ENCODE peak calls at places on chromosome 4, in eight cellular contexts. P is AG09309, E is psoas muscle, X is lower lobe of right lung, O is fibroblast of lung, A is dorsolateral prefrontal cortex, Z is upper lobe of right lung, V is endodermal cell. H is an unnamed sample.

GRCh38 chr4:134027931-134028330 is 173.7 kb downstream of the PABPC4L start:
- DNase-seq in P (no peak), E (no peak), X (no peak), O (peak; percentile 94), A (no peak), Z (no peak), V (no peak), H (no peak)

GRCh38 chr4:122480655-122481487 is 24.3 kb upstream of the IL2 start:
- DNase-seq in P (no peak), E (no peak), X (no peak), O (no peak), A (no peak), Z (no peak), V (no peak), H (no peak)

GRCh38 chr4:86670739-86671138 is 76.6 kb downstream of the PTPN13 start:
- DNase-seq in P (peak; percentile 33), E (no peak), X (no peak), O (peak; percentile 80), A (no peak), Z (no peak), V (no peak), H (no peak)

GRCh38 chr4:163335384-163335783 is 3.0 kb upstream of the NPY1R start:
- DNase-seq in P (no peak), E (no peak), X (no peak), O (no peak), A (no peak), Z (no peak), V (no peak), H (no peak)

GRCh38 chr4:10173754-10174749 is 57.5 kb upstream of the WDR1 start:
- DNase-seq in P (no peak), E (peak; percentile 74), X (peak; percentile 55), O (no peak), A (no peak), Z (peak; percentile 73), V (no peak), H (no peak)

GRCh38 chr4:8866421-8866820 is 5.2 kb downstream of the HMX1 start:
- DNase-seq in P (no peak), E (no peak), X (no peak), O (no peak), A (no peak), Z (no peak), V (peak; percentile 52), H (no peak)

GRCh38 chr4:101795704-101796103 is 5.2 kb downstream of the BANK1 start:
- DNase-seq in P (no peak), E (no peak), X (no peak), O (no peak), A (no peak), Z (no peak), V (no peak), H (no peak)

GRCh38 chr4:112426416-112426815 is 89.6 kb downstream of the NEUROG2 start:
- DNase-seq in P (no peak), E (no peak), X (no peak), O (no peak), A (no peak), Z (no peak), V (no peak), H (no peak)

GRCh38 chr4:69116645-69117321 is 20.5 kb downstream of the UGT2B7 start:
- DNase-seq in P (no peak), E (no peak), X (no peak), O (no peak), A (no peak), Z (no peak), V (no peak), H (no peak)

GRCh38 chr4:15654556-15655222 is 468 bp downstream of the FBXL5 start:
- DNase-seq in P (no peak), E (peak; percentile 68), X (peak; percentile 67), O (peak; percentile 41), A (peak; percentile 69), Z (peak; percentile 82), V (peak; percentile 77), H (peak; percentile 73)

GRCh38 chr4:145887241-145887964 is 51.2 kb downstream of the ZNF827 start:
- DNase-seq in P (peak; percentile 62), E (no peak), X (no peak), O (peak; percentile 77), A (no peak), Z (no peak), V (peak; percentile 64), H (no peak)

GRCh38 chr4:74111990-74112389 is 13.0 kb upstream of the CXCL2 start:
- DNase-seq in P (no peak), E (no peak), X (peak; percentile 55), O (peak; percentile 93), A (peak; percentile 41), Z (peak; percentile 67), V (peak; percentile 70), H (no peak)

GRCh38 chr4:70365479-70365878 is 4.9 kb downstream of the SMR3A start:
- DNase-seq in P (no peak), E (no peak), X (no peak), O (no peak), A (no peak), Z (no peak), V (no peak), H (no peak)

GRCh38 chr4:147778942-147779341 is 47.1 kb downstream of the ARHGAP10 start:
- DNase-seq in P (no peak), E (no peak), X (no peak), O (no peak), A (no peak), Z (no peak), V (no peak), H (no peak)

GRCh38 chr4:148445071-148445902 is 3.1 kb upstream of the NR3C2 start:
- DNase-seq in P (no peak), E (peak; percentile 84), X (peak; percentile 71), O (peak; percentile 10), A (peak; percentile 79), Z (peak; percentile 84), V (peak; percentile 84), H (peak; percentile 74)

GRCh38 chr4:153223935-153224334 is 19.7 kb downstream of the TRIM2 start:
- DNase-seq in P (no peak), E (no peak), X (no peak), O (peak; percentile 77), A (no peak), Z (no peak), V (no peak), H (no peak)

GRCh38 chr4:108219998-108220397 is 51.3 kb upstream of the LEF1 start:
- DNase-seq in P (no peak), E (no peak), X (no peak), O (peak; percentile 18), A (no peak), Z (no peak), V (no peak), H (no peak)

GRCh38 chr4:13876151-13876550 is 248.6 kb upstream of the BOD1L1 start:
- DNase-seq in P (no peak), E (no peak), X (no peak), O (no peak), A (no peak), Z (no peak), V (no peak), H (no peak)

GRCh38 chr4:184833046-184833838 is 7.5 kb upstream of the ACSL1 start:
- DNase-seq in P (no peak), E (no peak), X (no peak), O (no peak), A (no peak), Z (no peak), V (no peak), H (no peak)

GRCh38 chr4:144861471-144861870 is 215.5 kb downstream of the HHIP start:
- DNase-seq in P (no peak), E (no peak), X (no peak), O (no peak), A (no peak), Z (no peak), V (no peak), H (no peak)

GRCh38 chr4:184955116-184955515 is 63.2 kb upstream of the HELT start:
- DNase-seq in P (no peak), E (no peak), X (no peak), O (no peak), A (no peak), Z (no peak), V (no peak), H (no peak)

GRCh38 chr4:127006509-127006908 is 626.2 kb upstream of the INTU start:
- DNase-seq in P (no peak), E (no peak), X (no peak), O (no peak), A (no peak), Z (no peak), V (no peak), H (no peak)

GRCh38 chr4:186203391-186203802 is 12.0 kb downstream of the CYP4V2 start:
- DNase-seq in P (no peak), E (no peak), X (no peak), O (no peak), A (no peak), Z (no peak), V (no peak), H (no peak)

GRCh38 chr4:3254302-3255131 is 5.6 kb downstream of the MSANTD1 start:
- DNase-seq in P (no peak), E (peak; percentile 36), X (no peak), O (no peak), A (peak; percentile 23), Z (peak; percentile 47), V (peak; percentile 34), H (peak; percentile 66)

GRCh38 chr4:14877246-14878220 is 124.7 kb upstream of the CPEB2 start:
- DNase-seq in P (no peak), E (no peak), X (no peak), O (peak; percentile 61), A (no peak), Z (no peak), V (no peak), H (no peak)

GRCh38 chr4:79181190-79181589 is 144.7 kb downstream of the NAA11 start:
- DNase-seq in P (no peak), E (no peak), X (no peak), O (no peak), A (no peak), Z (no peak), V (no peak), H (no peak)

GRCh38 chr4:31530555-31530954 is 810.4 kb downstream of the PCDH7 start:
- DNase-seq in P (no peak), E (no peak), X (no peak), O (no peak), A (no peak), Z (no peak), V (peak; percentile 52), H (no peak)

GRCh38 chr4:40843696-40844095 is 93.9 kb downstream of the NSUN7 start:
- DNase-seq in P (no peak), E (no peak), X (no peak), O (no peak), A (no peak), Z (no peak), V (peak; percentile 64), H (no peak)
- TF ChIP-seq CTCF in P (peak; percentile 5), E (peak; percentile 39), X (no peak), O (no peak), A (peak; percentile 34), Z (peak; percentile 18), V (peak; percentile 61), H (peak; percentile 18)

GRCh38 chr4:17597517-17597916 is 16.9 kb upstream of the MED28 start:
- DNase-seq in P (no peak), E (no peak), X (no peak), O (no peak), A (no peak), Z (no peak), V (peak; percentile 61), H (no peak)
- TF ChIP-seq CTCF in P (peak; percentile 30), E (no peak), X (no peak), O (no peak), A (no peak), Z (no peak), V (peak; percentile 68), H (peak; percentile 53)

GRCh38 chr4:7189475-7190277 is 2.7 kb upstream of the SORCS2 start:
- DNase-seq in P (no peak), E (peak; percentile 12), X (peak; percentile 17), O (no peak), A (no peak), Z (peak; percentile 28), V (peak; percentile 55), H (no peak)
- TF ChIP-seq CTCF in P (no peak), E (no peak), X (no peak), O (no peak), A (no peak), Z (no peak), V (peak; percentile 51), H (no peak)

GRCh38 chr4:17111959-17112659 is 213.7 kb upstream of the LDB2 start:
- DNase-seq in P (no peak), E (no peak), X (no peak), O (no peak), A (no peak), Z (no peak), V (peak; percentile 86), H (no peak)
- TF ChIP-seq CTCF in P (peak; percentile 45), E (peak; percentile 19), X (peak; percentile 32), O (peak; percentile 34), A (peak; percentile 63), Z (peak; percentile 31), V (peak; percentile 88), H (peak; percentile 71)

H was measured in type B pancreatic cell.